ENCODE peak calls at places on chromosomes 6 and 20, in nine cellular contexts. V is HCT116, H is fibroblast of mammary gland, T is psoas muscle, F is tibial artery, S is WTC11, K is esophagus squamous epithelium, R is heart left ventricle, G is adrenal gland. I is an unnamed sample.

GRCh38 chr20:26208296-26209091 is 511.8 kb upstream of the ZNF337 start:
- DNase-seq in K (no peak), R (peak), T (peak), S (peak), H (no peak), G (no peak), V (no peak), F (no peak), I (no peak)

GRCh38 chr6:102381203-102381602 is 987.7 kb downstream of the GRIK2 start:
- DNase-seq in H (no peak), V (no peak), S (no peak), F (no peak), G (no peak), R (no peak), T (no peak), K (no peak), I (peak)

GRCh38 chr6:20217900-20218299 is 5.6 kb upstream of the MBOAT1 start:
- DNase-seq in F (peak), G (no peak), K (no peak), R (no peak), H (peak), T (no peak), S (no peak), V (no peak), I (peak)

GRCh38 chr20:17655286-17655651 is 26.8 kb downstream of the RRBP1 start:
- DNase-seq in K (no peak), S (no peak), T (no peak), H (no peak), G (peak), R (no peak), F (peak), V (no peak), I (no peak)

GRCh38 chr6:95576621-95577316 is 566 bp upstream of the MANEA start:
- DNase-seq in S (no peak), F (no peak), V (no peak), R (no peak), K (no peak), T (no peak), H (peak), G (no peak), I (no peak)

GRCh38 chr20:53738039-53738944 is 144.7 kb upstream of the ZNF217 start:
- DNase-seq in H (peak), V (no peak), G (peak), T (peak), S (peak), K (no peak), F (peak), R (peak), I (peak)

GRCh38 chr6:143465546-143465945 is 14.9 kb downstream of the PEX3 start:
- DNase-seq in H (no peak), F (no peak), G (no peak), R (no peak), K (no peak), S (no peak), V (no peak), T (no peak), I (no peak)

GRCh38 chr6:89350281-89351037 is 2.1 kb downstream of the UBE2J1 start:
- DNase-seq in H (no peak), G (no peak), K (no peak), R (no peak), S (no peak), T (no peak), F (no peak), V (no peak), I (no peak)

GRCh38 chr20:16206817-16207216 is 366.4 kb downstream of the KIF16B start:
- DNase-seq in R (no peak), K (no peak), H (no peak), G (no peak), T (no peak), V (no peak), F (no peak), S (no peak), I (peak)

GRCh38 chr6:81886157-81886556 is 133.7 kb upstream of the TENT5A start:
- DNase-seq in R (no peak), S (no peak), V (no peak), F (no peak), H (no peak), T (no peak), G (no peak), K (no peak), I (no peak)

GRCh38 chr20:32355417-32355841 is 2.7 kb upstream of the ASXL1 start:
- DNase-seq in R (no peak), T (no peak), F (no peak), G (no peak), H (no peak), K (no peak), S (no peak), V (no peak), I (no peak)

GRCh38 chr20:62766716-62767115 is 29.6 kb upstream of the MRGBP start:
- DNase-seq in F (no peak), V (no peak), G (no peak), H (no peak), K (no peak), T (peak), S (no peak), R (peak), I (no peak)

GRCh38 chr6:166999845-167000253 is 652 bp downstream of the CEP43 start:
- DNase-seq in V (no peak), F (peak), S (no peak), G (no peak), H (no peak), T (no peak), R (no peak), K (no peak), I (no peak)

GRCh38 chr6:41352396-41352795 is 17.0 kb downstream of the NCR2 start:
- DNase-seq in S (no peak), H (no peak), V (no peak), F (no peak), T (no peak), R (no peak), G (no peak), K (no peak), I (no peak)

GRCh38 chr6:165559632-165560031 is 103.4 kb downstream of the PDE10A start:
- DNase-seq in S (no peak), K (no peak), F (no peak), V (no peak), H (no peak), G (no peak), R (no peak), T (no peak), I (no peak)

GRCh38 chr6:50699086-50699886 is 14.0 kb upstream of the TFAP2D start:
- DNase-seq in G (no peak), S (peak), T (no peak), F (no peak), R (no peak), V (no peak), H (peak), K (no peak), I (no peak)

GRCh38 chr20:58721951-58722371 is 29.4 kb downstream of the NPEPL1 start:
- DNase-seq in T (no peak), G (peak), K (no peak), R (peak), H (no peak), V (no peak), S (peak), F (peak), I (no peak)

GRCh38 chr6:98039443-98039842 is 756.4 kb upstream of the MMS22L start:
- DNase-seq in S (peak), F (no peak), V (no peak), G (no peak), R (no peak), T (no peak), H (no peak), K (no peak), I (no peak)

GRCh38 chr6:98041072-98041471 is 758.1 kb upstream of the MMS22L start:
- DNase-seq in G (no peak), F (no peak), R (no peak), S (no peak), T (no peak), H (no peak), K (no peak), V (no peak), I (no peak)

GRCh38 chr6:98041921-98042320 is 758.9 kb upstream of the MMS22L start:
- DNase-seq in V (no peak), S (no peak), K (no peak), T (no peak), R (no peak), G (no peak), H (no peak), F (no peak), I (no peak)

GRCh38 chr6:98037571-98037970 is 754.6 kb upstream of the MMS22L start:
- DNase-seq in G (no peak), F (no peak), H (no peak), T (no peak), K (no peak), R (no peak), S (no peak), V (no peak), I (no peak)

DNA sequence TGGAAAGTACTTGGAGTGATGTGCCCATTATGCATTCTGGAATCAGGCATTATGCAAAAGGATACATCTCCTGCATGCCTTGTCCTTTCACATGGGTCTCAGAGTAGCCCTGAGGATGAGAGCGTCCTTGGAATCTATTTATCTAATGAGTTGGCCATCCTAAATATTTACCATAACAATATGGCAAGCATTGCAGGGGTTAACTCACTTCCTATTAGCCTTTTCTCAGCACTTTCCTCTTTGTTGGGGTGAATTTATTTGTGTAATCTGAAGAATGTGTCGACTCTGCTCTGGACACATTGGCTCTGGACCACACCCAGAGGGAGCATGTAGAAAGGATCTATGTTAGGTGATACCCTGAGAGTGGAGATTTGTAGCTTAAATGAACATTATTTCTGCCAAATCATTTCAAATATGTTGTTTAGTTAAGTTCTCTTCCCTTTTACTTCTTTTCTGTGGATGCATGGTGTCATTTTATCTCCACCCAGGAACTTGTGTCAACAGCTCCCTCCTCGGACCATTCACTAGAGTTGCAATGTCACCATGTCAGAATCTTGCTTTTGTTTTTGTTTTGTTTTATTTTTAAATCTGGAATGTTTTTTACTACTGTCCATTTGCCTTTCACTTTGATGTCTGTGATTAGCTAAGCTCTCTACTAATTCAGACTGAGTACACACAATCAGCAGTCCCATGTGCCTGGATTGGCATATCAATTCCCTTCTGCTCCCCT is 757.0 kb upstream of the MMS22L start:
- DNase-seq in F (no peak), R (no peak), S (no peak), G (no peak), T (no peak), H (peak), K (no peak), V (no peak), I (peak)
- TF ChIP-seq CTCF in F (no peak), R (no peak), S (no peak), G (no peak), T (no peak), H (peak), K (no peak), V (no peak), I (peak)

GRCh38 chr20:14783766-14784165 is 446.4 kb upstream of the FLRT3 start:
- DNase-seq in F (no peak), G (no peak), H (no peak), T (no peak), R (no peak), S (no peak), V (no peak), K (no peak), I (no peak)
- TF ChIP-seq CTCF in F (no peak), G (no peak), H (no peak), T (no peak), R (no peak), S (no peak), V (no peak), K (no peak), I (no peak)

DNA sequence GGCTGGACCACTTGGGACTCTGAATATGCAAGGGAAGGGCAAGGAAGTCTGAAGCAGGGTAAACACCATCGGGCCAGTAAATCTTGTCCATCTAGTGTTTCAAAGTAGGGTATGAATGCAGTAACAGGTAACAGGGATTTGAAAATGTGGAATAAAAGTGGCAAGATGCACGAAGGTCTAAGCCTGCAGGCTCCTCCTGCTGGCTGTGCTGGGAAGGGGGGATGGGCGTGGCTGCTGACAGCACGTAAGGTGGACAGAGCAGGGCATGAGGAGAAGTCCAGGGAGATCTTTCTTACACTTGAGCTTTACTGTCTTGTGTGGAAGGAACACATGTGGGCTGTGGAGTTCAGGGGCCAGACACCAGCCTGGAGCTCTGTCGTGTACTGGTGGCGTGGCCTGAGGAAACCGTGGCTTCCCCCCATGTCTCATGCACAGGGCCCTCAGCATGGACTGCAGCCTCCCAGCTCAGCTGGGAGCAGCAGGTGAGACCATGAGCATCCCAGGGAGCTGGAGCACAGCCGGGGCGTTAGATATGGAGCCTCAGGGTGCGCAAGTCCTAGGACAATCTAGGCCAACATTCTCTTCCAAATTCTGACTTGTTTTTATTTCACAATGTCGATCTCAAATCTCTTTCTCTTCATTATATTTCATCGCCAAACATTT is 84.5 kb downstream of the SLC22A23 start:
- DNase-seq in S (no peak), R (no peak), V (no peak), H (no peak), G (no peak), T (no peak), K (no peak), F (no peak), I (no peak)
- TF ChIP-seq CTCF in S (no peak), R (no peak), V (peak), H (peak), G (no peak), T (no peak), K (no peak), F (no peak), I (peak)

GRCh38 chr6:56793938-56794337 is 151.2 kb upstream of the DST start:
- DNase-seq in V (no peak), R (no peak), K (no peak), G (no peak), F (no peak), H (no peak), T (no peak), S (no peak), I (no peak)
- TF ChIP-seq CTCF in V (no peak), R (no peak), K (no peak), G (no peak), F (no peak), H (no peak), T (no peak), S (no peak), I (no peak)

GRCh38 chr6:14861491-14861943 is 384.4 kb upstream of the JARID2 start:
- DNase-seq in S (peak), G (no peak), H (no peak), V (no peak), R (no peak), F (no peak), T (no peak), K (no peak), I (no peak)

GRCh38 chr6:14862845-14863244 is 383.0 kb upstream of the JARID2 start:
- DNase-seq in S (no peak), G (no peak), K (no peak), T (no peak), H (no peak), R (no peak), F (no peak), V (no peak), I (no peak)

GRCh38 chr6:14865609-14866100 is 380.2 kb upstream of the JARID2 start:
- DNase-seq in T (no peak), S (no peak), H (no peak), V (no peak), F (no peak), R (no peak), K (no peak), G (no peak), I (no peak)

GRCh38 chr6:14867807-14868206 is 378.1 kb upstream of the JARID2 start:
- DNase-seq in K (no peak), S (no peak), H (no peak), G (no peak), R (no peak), F (no peak), T (no peak), V (no peak), I (no peak)

GRCh38 chr6:14863896-14864850 is 381.7 kb upstream of the JARID2 start:
- DNase-seq in H (peak), G (no peak), T (no peak), V (no peak), S (no peak), R (no peak), F (no peak), K (no peak), I (no peak)
- TF ChIP-seq CTCF in H (no peak), G (no peak), T (no peak), V (no peak), S (no peak), R (no peak), F (no peak), K (no peak), I (no peak)

GRCh38 chr6:163182696-163183095 is 231.8 kb upstream of the QKI start:
- DNase-seq in H (no peak), T (no peak), V (no peak), F (no peak), G (no peak), R (no peak), K (no peak), S (no peak), I (no peak)
- TF ChIP-seq CTCF in H (no peak), T (no peak), V (no peak), F (no peak), G (no peak), R (no peak), K (no peak), S (no peak), I (no peak)

GRCh38 chr20:2693996-2694471 is 1.5 kb downstream of the EBF4 start:
- DNase-seq in G (peak), V (no peak), S (no peak), T (no peak), R (no peak), H (no peak), K (no peak), F (no peak), I (no peak)

GRCh38 chr20:2694519-2694918 is 1.9 kb downstream of the EBF4 start:
- DNase-seq in F (no peak), R (no peak), V (no peak), K (no peak), H (no peak), T (no peak), S (no peak), G (peak), I (no peak)

GRCh38 chr20:2692886-2693285 is 306 bp downstream of the EBF4 start:
- DNase-seq in F (no peak), R (no peak), G (peak), V (no peak), S (no peak), K (no peak), T (no peak), H (no peak), I (no peak)

GRCh38 chr20:2692036-2692885 is at the start of gene EBF4:
- DNase-seq in T (peak), G (peak), R (peak), F (no peak), S (peak), H (peak), V (no peak), K (no peak), I (peak)

DNA sequence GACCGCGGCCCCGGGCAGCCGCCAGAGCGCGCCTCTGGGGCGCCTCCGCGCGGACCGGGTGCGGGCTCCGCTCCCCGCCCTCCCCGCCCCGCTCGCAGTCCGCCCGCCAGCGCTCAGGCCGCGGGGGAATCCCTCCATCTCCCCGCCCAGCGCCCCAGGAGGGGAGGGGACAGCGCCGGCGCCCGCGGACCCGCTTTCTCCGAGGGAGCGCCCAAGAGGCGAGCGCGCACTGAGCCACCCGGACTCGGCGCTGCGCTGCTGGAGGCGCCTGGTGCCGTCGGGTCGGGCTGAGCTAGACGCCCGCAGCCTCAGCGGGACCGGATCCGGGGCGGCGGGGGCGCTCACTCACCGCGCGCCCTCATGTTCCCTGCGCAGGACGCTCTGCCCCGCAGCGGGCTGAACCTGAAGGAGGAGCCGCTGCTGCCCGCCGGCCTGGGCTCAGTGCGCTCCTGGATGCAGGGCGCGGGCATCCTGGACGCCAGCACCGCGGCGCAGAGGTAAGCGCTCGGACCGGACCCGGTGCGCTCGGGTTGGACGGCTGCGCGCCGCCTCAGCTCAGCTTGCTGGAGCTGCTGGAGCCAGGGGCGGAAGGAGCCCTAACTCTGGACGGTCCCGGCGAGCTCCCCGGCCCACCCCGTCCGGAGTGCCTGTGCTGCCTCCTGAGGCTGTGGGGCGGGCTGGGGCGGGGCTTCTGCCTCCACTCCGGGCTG is 861 bp downstream of the EBF4 start:
- DNase-seq in T (peak), H (no peak), F (no peak), K (no peak), V (no peak), S (peak), R (no peak), G (peak), I (no peak)
- TF ChIP-seq CTCF in T (no peak), H (no peak), F (no peak), K (no peak), V (no peak), S (no peak), R (no peak), G (no peak), I (no peak)

DNA sequence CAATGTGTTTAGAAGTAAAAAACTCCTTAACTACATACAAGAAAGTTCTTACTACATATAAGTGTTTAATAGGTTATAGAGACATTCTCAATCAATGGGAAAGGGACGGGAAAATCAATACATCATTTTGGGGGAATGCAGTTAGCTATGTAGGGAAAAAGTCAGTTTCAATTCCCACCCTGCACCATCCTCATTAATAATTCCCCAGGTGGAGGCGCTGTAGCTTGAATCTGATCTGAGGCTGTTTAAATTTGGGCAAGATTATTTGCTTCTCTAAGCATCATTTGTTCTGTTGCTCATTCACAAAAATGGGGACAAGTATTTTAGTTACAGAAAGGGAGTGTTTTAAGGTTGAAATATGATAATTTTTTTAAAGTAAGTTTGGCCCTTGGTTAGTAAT is 19.1 kb downstream of the OLIG3 start:
- DNase-seq in G (no peak), K (no peak), R (no peak), F (no peak), H (no peak), S (no peak), T (no peak), V (no peak), I (no peak)
- TF ChIP-seq CTCF in G (no peak), K (no peak), R (no peak), F (no peak), H (peak), S (peak), T (no peak), V (peak), I (peak)